ENCODE peak calls at places on chromosomes 2 and 18, in four cellular contexts. One of them, this sample, is unnamed.

GRCh38 chr2:3566806-3567205 is 8.3 kb upstream of the RPS7 start:
- DNase-seq in iris pigment epithelial cell: no peak
- DNase-seq in progenitor cell of endocrine pancreas: no peak
- DNase-seq in GM03348: no peak
- DNase-seq in this sample: no peak

GRCh38 chr2:119174216-119174992 is 15.9 kb upstream of the C1QL2 start:
- DNase-seq in progenitor cell of endocrine pancreas: peak
- DNase-seq in iris pigment epithelial cell: peak
- DNase-seq in GM03348: peak
- DNase-seq in this sample: peak

GRCh38 chr2:120994301-120994700 is 258.6 kb downstream of the GLI2 start:
- DNase-seq in progenitor cell of endocrine pancreas: no peak
- DNase-seq in iris pigment epithelial cell: no peak
- DNase-seq in GM03348: no peak
- DNase-seq in this sample: no peak

GRCh38 chr2:29213871-29214341 is 98.7 kb downstream of the CLIP4 start:
- DNase-seq in iris pigment epithelial cell: no peak
- DNase-seq in progenitor cell of endocrine pancreas: no peak
- DNase-seq in GM03348: no peak
- DNase-seq in this sample: no peak

GRCh38 chr2:206488623-206489022 is 45.3 kb downstream of the ADAM23 start:
- DNase-seq in GM03348: no peak
- DNase-seq in iris pigment epithelial cell: no peak
- DNase-seq in progenitor cell of endocrine pancreas: no peak
- DNase-seq in this sample: no peak

GRCh38 chr18:50203801-50204604 is 9.1 kb upstream of the MYO5B start:
- DNase-seq in GM03348: peak
- DNase-seq in progenitor cell of endocrine pancreas: peak
- DNase-seq in iris pigment epithelial cell: peak
- DNase-seq in this sample: peak

GRCh38 chr2:151040036-151040435 is 221.6 kb downstream of the RBM43 start:
- DNase-seq in progenitor cell of endocrine pancreas: no peak
- DNase-seq in GM03348: no peak
- DNase-seq in iris pigment epithelial cell: peak
- DNase-seq in this sample: peak

GRCh38 chr18:71249791-71250190 is 960.9 kb downstream of the SOCS6 start:
- DNase-seq in GM03348: no peak
- DNase-seq in progenitor cell of endocrine pancreas: no peak
- DNase-seq in iris pigment epithelial cell: no peak
- DNase-seq in this sample: no peak

GRCh38 chr2:145095641-145096435 is 575.9 kb upstream of the ZEB2 start:
- DNase-seq in GM03348: peak
- DNase-seq in iris pigment epithelial cell: peak
- DNase-seq in progenitor cell of endocrine pancreas: no peak
- DNase-seq in this sample: no peak

GRCh38 chr2:121043827-121044222 is 241.2 kb downstream of the TFCP2L1 start:
- DNase-seq in iris pigment epithelial cell: no peak
- DNase-seq in GM03348: no peak
- DNase-seq in progenitor cell of endocrine pancreas: no peak
- DNase-seq in this sample: no peak

GRCh38 chr2:168583064-168583709 is 127.1 kb downstream of the CERS6 start:
- DNase-seq in GM03348: peak
- DNase-seq in iris pigment epithelial cell: peak
- DNase-seq in progenitor cell of endocrine pancreas: no peak
- DNase-seq in this sample: peak

GRCh38 chr2:25700221-25700660 is 26.9 kb upstream of the DTNB start:
- DNase-seq in GM03348: peak
- DNase-seq in iris pigment epithelial cell: peak
- DNase-seq in progenitor cell of endocrine pancreas: no peak
- DNase-seq in this sample: peak

GRCh38 chr2:68744517-68744916 is 9.9 kb downstream of the ARHGAP25 start:
- DNase-seq in GM03348: no peak
- DNase-seq in progenitor cell of endocrine pancreas: no peak
- DNase-seq in iris pigment epithelial cell: no peak
- DNase-seq in this sample: no peak

GRCh38 chr2:47654790-47655562 is 128.0 kb upstream of the MSH6 start:
- DNase-seq in progenitor cell of endocrine pancreas: no peak
- DNase-seq in GM03348: no peak
- DNase-seq in iris pigment epithelial cell: no peak
- DNase-seq in this sample: no peak

GRCh38 chr2:54321062-54321461 is 65.0 kb upstream of the TSPYL6 start:
- DNase-seq in GM03348: no peak
- DNase-seq in iris pigment epithelial cell: peak
- DNase-seq in progenitor cell of endocrine pancreas: no peak
- DNase-seq in this sample: no peak

GRCh38 chr18:31819106-31819924 is 58.6 kb upstream of the SLC25A52 start:
- DNase-seq in GM03348: peak
- DNase-seq in progenitor cell of endocrine pancreas: no peak
- DNase-seq in iris pigment epithelial cell: peak
- DNase-seq in this sample: peak

GRCh38 chr2:53356291-53356905 is 411.2 kb upstream of the CHAC2 start:
- DNase-seq in iris pigment epithelial cell: no peak
- DNase-seq in progenitor cell of endocrine pancreas: no peak
- DNase-seq in GM03348: no peak
- DNase-seq in this sample: no peak

GRCh38 chr18:8788503-8789429 is 83.4 kb downstream of the MTCL1 start:
- DNase-seq in iris pigment epithelial cell: no peak
- DNase-seq in GM03348: no peak
- DNase-seq in progenitor cell of endocrine pancreas: no peak
- DNase-seq in this sample: peak

GRCh38 chr2:106208874-106209273 is 14.8 kb upstream of the UXS1 start:
- DNase-seq in iris pigment epithelial cell: no peak
- DNase-seq in progenitor cell of endocrine pancreas: no peak
- DNase-seq in GM03348: no peak
- DNase-seq in this sample: no peak

GRCh38 chr2:50957880-50958279 is 74.1 kb downstream of the NRXN1 start:
- DNase-seq in iris pigment epithelial cell: peak
- DNase-seq in progenitor cell of endocrine pancreas: no peak
- DNase-seq in GM03348: no peak
- DNase-seq in this sample: peak

GRCh38 chr2:177242136-177242987 is 22.2 kb downstream of the NFE2L2 start:
- DNase-seq in GM03348: peak
- DNase-seq in iris pigment epithelial cell: peak
- DNase-seq in progenitor cell of endocrine pancreas: no peak
- DNase-seq in this sample: peak